ENCODE peak calls at places on chromosomes 11 and 22, in six cellular contexts. L is WTC11; E is T-helper 1 cell; D is GM03348; I is ACHN; V is stimulated activated CD8-positive, alpha-beta memory T cell treated with anti-CD3 and anti-CD28 coated beads, Interleukin-15, amount 100 ng/mL, for 4 hours. B is an unnamed sample.

GRCh38 chr11:45182902-45183301 is 36.5 kb downstream of the PRDM11 start:
- DNase-seq in V (no peak), D (peak; percentile 55), I (peak; percentile 46), L (peak; percentile 47), E (no peak), B (peak; percentile 26)

GRCh38 chr11:65310215-65310614 is 4.5 kb upstream of the CDC42EP2 start:
- DNase-seq in I (no peak), V (no peak), L (no peak), E (no peak), D (no peak), B (no peak)

GRCh38 chr11:113555071-113555739 is 80.0 kb upstream of the DRD2 start:
- DNase-seq in V (no peak), I (no peak), D (no peak), L (no peak), E (no peak), B (no peak)

GRCh38 chr22:39478461-39478860 is 21.6 kb downstream of the MGAT3 start:
- DNase-seq in D (no peak), E (no peak), I (peak; percentile 43), V (no peak), L (peak; percentile 70), B (no peak)

GRCh38 chr22:38879102-38879729 is 7.2 kb upstream of the CBX6 start:
- DNase-seq in E (no peak), V (no peak), I (peak; percentile 22), D (no peak), L (no peak), B (no peak)

GRCh38 chr11:123186291-123186690 is 8.8 kb downstream of the CLMP start:
- DNase-seq in E (no peak), V (no peak), L (no peak), I (peak; percentile 38), D (no peak), B (no peak)

GRCh38 chr22:17243524-17243923 is 24.3 kb upstream of the ADA2 start:
- DNase-seq in I (no peak), D (no peak), E (no peak), L (no peak), V (no peak), B (no peak)

GRCh38 chr11:24679686-24680318 is 182.9 kb downstream of the LUZP2 start:
- DNase-seq in L (no peak), D (no peak), E (no peak), I (no peak), V (no peak), B (no peak)

GRCh38 chr11:24253237-24253760 is 243.6 kb upstream of the LUZP2 start:
- DNase-seq in D (no peak), I (no peak), E (no peak), V (no peak), L (no peak), B (no peak)

B was measured in HFFc6.